ENCODE peak calls at places on chromosomes 13 and 19, in eight cellular contexts. M is foreskin melanocyte; Q is T-helper 1 cell; U is memory B cell; T is psoas muscle; R is anterior cingulate cortex; W is stimulated activated CD8-positive, alpha-beta memory T cell treated with anti-CD3 and anti-CD28 coated beads, Interleukin-4, amount 100 ng/mL, for 1 hour; C is nephron progenitor cell. J is an unnamed sample.

GRCh38 chr19:1860133-1860775 is 3.1 kb downstream of the KLF16 start:
- DNase-seq in M (no peak), Q (peak), U (no peak), T (peak), R (peak), W (no peak), C (peak), J (no peak)

GRCh38 chr19:3950871-3951861 is 18.3 kb downstream of the NMRK2 start:
- DNase-seq in M (no peak), Q (no peak), U (no peak), T (peak), R (no peak), W (no peak), C (no peak), J (no peak)

GRCh38 chr19:48458016-48458415 is 2.6 kb downstream of the KCNJ14 start:
- DNase-seq in M (no peak), Q (no peak), U (no peak), T (no peak), R (no peak), W (no peak), C (no peak), J (no peak)

GRCh38 chr13:73325351-73326214 is 266.8 kb downstream of the KLF5 start:
- DNase-seq in M (no peak), Q (no peak), U (no peak), T (no peak), R (no peak), W (no peak), C (no peak), J (no peak)

GRCh38 chr13:49561064-49561410 is 24.3 kb downstream of the RCBTB1 start:
- DNase-seq in M (peak), Q (no peak), U (no peak), T (no peak), R (no peak), W (no peak), C (no peak), J (no peak)

GRCh38 chr13:98879965-98880364 is 97.9 kb downstream of the DOCK9 start:
- DNase-seq in M (no peak), Q (no peak), U (no peak), T (peak), R (no peak), W (no peak), C (no peak), J (no peak)

GRCh38 chr13:30679483-30680330 is 55.6 kb upstream of the ALOX5AP start:
- DNase-seq in M (no peak), Q (peak), U (peak), T (no peak), R (no peak), W (no peak), C (peak), J (no peak)

GRCh38 chr19:6750062-6750461 is 10.6 kb downstream of the TRIP10 start:
- DNase-seq in M (no peak), Q (no peak), U (no peak), T (peak), R (no peak), W (no peak), C (no peak), J (no peak)

GRCh38 chr13:112141643-112142400 is 74.9 kb downstream of the SOX1 start:
- DNase-seq in M (no peak), Q (no peak), U (no peak), T (no peak), R (no peak), W (no peak), C (no peak), J (no peak)

GRCh38 chr19:47021536-47022139 is 2.0 kb downstream of the NPAS1 start:
- DNase-seq in M (no peak), Q (no peak), U (no peak), T (no peak), R (no peak), W (no peak), C (peak), J (no peak)

GRCh38 chr19:45428385-45429231 is 4.9 kb upstream of the ERCC1 start:
- DNase-seq in M (peak), Q (no peak), U (no peak), T (peak), R (no peak), W (no peak), C (peak), J (no peak)

GRCh38 chr13:90757127-90757680 is 590.3 kb upstream of the MIR17HG start:
- DNase-seq in M (no peak), Q (no peak), U (no peak), T (no peak), R (no peak), W (no peak), C (no peak), J (no peak)

GRCh38 chr19:42254850-42255765 is at the start of gene ERF:
- DNase-seq in M (peak), Q (peak), U (peak), T (peak), R (peak), W (peak), C (peak), J (peak)

GRCh38 chr19:35008891-35009341 is 8.8 kb downstream of the GRAMD1A start:
- DNase-seq in M (no peak), Q (no peak), U (no peak), T (no peak), R (no peak), W (no peak), C (no peak), J (no peak)

GRCh38 chr13:73168226-73168992 is 109.6 kb downstream of the KLF5 start:
- DNase-seq in M (no peak), Q (no peak), U (no peak), T (no peak), R (no peak), W (no peak), C (no peak), J (no peak)

GRCh38 chr19:2976609-2977000 is 759 bp upstream of the TLE6 start:
- DNase-seq in M (no peak), Q (no peak), U (no peak), T (no peak), R (no peak), W (no peak), C (no peak), J (no peak)

GRCh38 chr19:12868540-12869112 is 12.6 kb downstream of the DNASE2 start:
- DNase-seq in M (no peak), Q (no peak), U (no peak), T (no peak), R (no peak), W (no peak), C (no peak), J (no peak)

GRCh38 chr19:55353803-55354697 is 469 bp downstream of the COX6B2 start:
- DNase-seq in M (no peak), Q (peak), U (peak), T (peak), R (no peak), W (no peak), C (peak), J (no peak)

GRCh38 chr19:7506385-7507328 is 9.2 kb upstream of the ZNF358 start:
- DNase-seq in M (peak), Q (no peak), U (no peak), T (peak), R (no peak), W (no peak), C (peak), J (no peak)

J was measured in AG04450.